ENCODE peak calls at places on chromosomes 3 and 15, in six cellular contexts. O is activated T-helper 1 cell treated with Interleukin-2 at 50 U/mL for 16 hours, N is occipital lobe, R is kidney glomerular epithelial cell, U is substantia nigra, S is skeletal muscle cell. P is an unnamed sample.

GRCh38 chr3:13072239-13073041 is 789 bp downstream of the IQSEC1 start:
- DNase-seq in O (no peak), N (peak), R (no peak), U (peak), S (no peak), P (no peak)

GRCh38 chr3:19147905-19148767 is at the start of gene KCNH8:
- DNase-seq in O (no peak), N (peak), R (no peak), U (peak), S (no peak), P (no peak)

GRCh38 chr15:31298707-31299172 is 27.9 kb upstream of the KLF13 start:
- DNase-seq in O (no peak), N (no peak), R (no peak), U (no peak), S (no peak), P (no peak)

GRCh38 chr15:48190932-48191573 is 412 bp upstream of the CTXN2 start:
- DNase-seq in O (no peak), N (peak), R (peak), U (no peak), S (peak), P (no peak)

GRCh38 chr15:96053039-96054021 is 277.2 kb upstream of the NR2F2 start:
- DNase-seq in O (no peak), N (no peak), R (peak), U (no peak), S (no peak), P (no peak)

GRCh38 chr15:84661001-84661400 is 3.0 kb upstream of the NMB start:
- DNase-seq in O (no peak), N (no peak), R (no peak), U (no peak), S (no peak), P (no peak)

GRCh38 chr3:190443257-190443656 is 6.4 kb downstream of the TMEM207 start:
- DNase-seq in O (no peak), N (no peak), R (no peak), U (no peak), S (no peak), P (no peak)

GRCh38 chr3:169759256-169759655 is 5.6 kb downstream of the TERC start:
- DNase-seq in O (no peak), N (no peak), R (no peak), U (no peak), S (no peak), P (peak)

GRCh38 chr3:25362118-25362517 is 65.9 kb upstream of the RARB start:
- DNase-seq in O (no peak), N (no peak), R (no peak), U (no peak), S (no peak), P (no peak)

GRCh38 chr15:70035719-70036077 is 62.0 kb downstream of the TLE3 start:
- DNase-seq in O (no peak), N (no peak), R (no peak), U (no peak), S (no peak), P (no peak)

GRCh38 chr15:31372635-31373091 is 46.0 kb downstream of the KLF13 start:
- DNase-seq in O (no peak), N (peak), R (no peak), U (no peak), S (peak), P (no peak)

GRCh38 chr15:44010114-44010513 is 183.3 kb downstream of the WDR76 start:
- DNase-seq in O (no peak), N (no peak), R (peak), U (no peak), S (no peak), P (no peak)

GRCh38 chr3:29775352-29775751 is 494.5 kb downstream of the RBMS3 start:
- DNase-seq in O (no peak), N (no peak), R (no peak), U (no peak), S (no peak), P (no peak)